ENCODE peak calls at places on chromosomes 12 and 14, in eight cellular contexts. Y is HCT116; R is Jurkat, Clone E6-1; E is activated CD8-positive, alpha-beta T cell treated with anti-CD3 and anti-CD28 coated beads, Interleukin-2, amount 10 ng/mL, durations not matched to agents 7 days and 5 days; Q is HS-5; G is A549; D is astrocyte; F is OCI-M1. I is an unnamed sample.

GRCh38 chr12:3529281-3529680 is 38.3 kb downstream of the PRMT8 start:
- DNase-seq in Y (no peak), R (no peak), E (no peak), Q (no peak), G (no peak), D (no peak), F (no peak), I (no peak)

GRCh38 chr12:120139958-120140357 is 23.4 kb upstream of the RAB35 start:
- DNase-seq in Y (no peak), R (no peak), E (no peak), Q (no peak), G (no peak), D (peak), F (no peak), I (no peak)

GRCh38 chr14:34203271-34203722 is 252.4 kb upstream of the EGLN3 start:
- DNase-seq in Y (no peak), R (no peak), E (no peak), Q (peak), G (no peak), D (peak), F (no peak), I (no peak)

GRCh38 chr12:28156804-28157203 is 33.5 kb upstream of the CCDC91 start:
- DNase-seq in Y (no peak), R (no peak), E (no peak), Q (no peak), G (no peak), D (no peak), F (no peak), I (no peak)

GRCh38 chr14:97095269-97095668 is 298.1 kb downstream of the VRK1 start:
- DNase-seq in Y (no peak), R (no peak), E (no peak), Q (no peak), G (no peak), D (no peak), F (no peak), I (no peak)

GRCh38 chr14:101215266-101215665 is 311.7 kb upstream of the RTL1 start:
- DNase-seq in Y (no peak), R (no peak), E (no peak), Q (no peak), G (no peak), D (no peak), F (no peak), I (no peak)

GRCh38 chr12:113788020-113788856 is 177.9 kb downstream of the RBM19 start:
- DNase-seq in Y (no peak), R (no peak), E (no peak), Q (peak), G (no peak), D (no peak), F (no peak), I (no peak)

GRCh38 chr14:71592361-71592760 is 339.9 kb upstream of the RGS6 start:
- DNase-seq in Y (no peak), R (no peak), E (no peak), Q (no peak), G (no peak), D (peak), F (no peak), I (no peak)

GRCh38 chr12:63668028-63668799 is at the start of gene DPY19L2:
- DNase-seq in Y (no peak), R (peak), E (peak), Q (peak), G (peak), D (peak), F (peak), I (peak)

GRCh38 chr14:77190977-77191376 is 9.4 kb downstream of the TMEM63C start:
- DNase-seq in Y (no peak), R (no peak), E (no peak), Q (no peak), G (no peak), D (no peak), F (no peak), I (no peak)

GRCh38 chr12:123364532-123365140 is at the start of gene SBNO1:
- DNase-seq in Y (peak), R (peak), E (peak), Q (peak), G (peak), D (peak), F (peak), I (peak)

GRCh38 chr14:96042218-96042930 is 3.2 kb downstream of the C14orf132 start:
- DNase-seq in Y (no peak), R (no peak), E (no peak), Q (no peak), G (no peak), D (peak), F (no peak), I (no peak)

GRCh38 chr12:26874501-26875296 is 41.7 kb upstream of the ITPR2 start:
- DNase-seq in Y (no peak), R (no peak), E (no peak), Q (no peak), G (no peak), D (no peak), F (no peak), I (no peak)

GRCh38 chr14:29687071-29687765 is 240.4 kb downstream of the PRKD1 start:
- DNase-seq in Y (no peak), R (no peak), E (no peak), Q (no peak), G (no peak), D (peak), F (no peak), I (no peak)

GRCh38 chr12:122527478-122527944 is 462 bp downstream of the KNTC1 start:
- DNase-seq in Y (no peak), R (peak), E (peak), Q (no peak), G (peak), D (no peak), F (peak), I (peak)

GRCh38 chr12:50394469-50395029 is 1.9 kb downstream of the FAM186A start:
- DNase-seq in Y (no peak), R (no peak), E (no peak), Q (no peak), G (no peak), D (no peak), F (no peak), I (no peak)